ENCODE peak calls at places on chromosome 14, in seven cellular contexts. X is islet precursor cell, U is SW480, D is H9, V is AG09309, W is mucosa of descending colon, F is immature natural killer cell. C is an unnamed sample.

GRCh38 chr14:22460461-22461195 is 128.4 kb downstream of the DAD1 start:
- DNase-seq in X (peak), U (no peak), D (no peak), V (no peak), W (no peak), F (peak), C (no peak)

GRCh38 chr14:25862068-25862467 is 735.8 kb downstream of the NOVA1 start:
- DNase-seq in X (no peak), U (no peak), D (no peak), V (no peak), W (no peak), F (no peak), C (no peak)

GRCh38 chr14:33646692-33647260 is 304.1 kb downstream of the EGLN3 start:
- DNase-seq in X (no peak), U (no peak), D (no peak), V (no peak), W (no peak), F (no peak), C (peak)

GRCh38 chr14:68611611-68612010 is 181.3 kb downstream of the ZFP36L1 start:
- DNase-seq in X (no peak), U (no peak), D (no peak), V (no peak), W (no peak), F (no peak), C (no peak)

GRCh38 chr14:56248442-56248841 is 130.2 kb downstream of the PELI2 start:
- DNase-seq in X (no peak), U (no peak), D (no peak), V (no peak), W (no peak), F (no peak), C (no peak)

GRCh38 chr14:43031598-43031997 is 1424.9 kb downstream of the LRFN5 start:
- DNase-seq in X (no peak), U (no peak), D (no peak), V (no peak), W (no peak), F (no peak), C (no peak)

GRCh38 chr14:70887207-70888150 is 19.8 kb upstream of the PCNX1 start:
- DNase-seq in X (no peak), U (no peak), D (no peak), V (peak), W (no peak), F (no peak), C (peak)

GRCh38 chr14:90060965-90061848 is 587 bp upstream of the KCNK13 start:
- DNase-seq in X (peak), U (peak), D (peak), V (no peak), W (no peak), F (no peak), C (no peak)

GRCh38 chr14:50798048-50798421 is 32.9 kb downstream of the NIN start:
- DNase-seq in X (no peak), U (no peak), D (no peak), V (no peak), W (no peak), F (no peak), C (no peak)

GRCh38 chr14:77882631-77883030 is 82.7 kb downstream of the ADCK1 start:
- DNase-seq in X (peak), U (no peak), D (no peak), V (no peak), W (no peak), F (no peak), C (no peak)

GRCh38 chr14:104148433-104149277 is 10.3 kb downstream of the KIF26A start:
- DNase-seq in X (no peak), U (no peak), D (no peak), V (no peak), W (peak), F (no peak), C (no peak)

GRCh38 chr14:23033801-23034497 is 751 bp downstream of the PSMB5 start:
- DNase-seq in X (no peak), U (no peak), D (no peak), V (no peak), W (no peak), F (no peak), C (no peak)

GRCh38 chr14:97180304-97181200 is 383.4 kb downstream of the VRK1 start:
- DNase-seq in X (peak), U (peak), D (no peak), V (peak), W (no peak), F (no peak), C (no peak)

GRCh38 chr14:91306547-91306946 is 62.0 kb upstream of the GPR68 start:
- DNase-seq in X (no peak), U (no peak), D (no peak), V (no peak), W (no peak), F (no peak), C (no peak)

GRCh38 chr14:66993512-66993911 is 195.7 kb upstream of the GARIN2 start:
- DNase-seq in X (no peak), U (no peak), D (no peak), V (no peak), W (no peak), F (no peak), C (no peak)

GRCh38 chr14:90827919-90828610 is 11.8 kb upstream of the TTC7B start:
- DNase-seq in X (peak), U (peak), D (peak), V (no peak), W (peak), F (peak), C (peak)

GRCh38 chr14:88866305-88866704 is 41.9 kb downstream of the TTC8 start:
- DNase-seq in X (no peak), U (no peak), D (no peak), V (no peak), W (no peak), F (no peak), C (peak)

GRCh38 chr14:33323979-33324378 is 385.3 kb downstream of the NPAS3 start:
- DNase-seq in X (no peak), U (no peak), D (no peak), V (no peak), W (no peak), F (no peak), C (no peak)

GRCh38 chr14:55805250-55805649 is 225.2 kb downstream of the KTN1 start:
- DNase-seq in X (no peak), U (no peak), D (no peak), V (no peak), W (no peak), F (no peak), C (no peak)

GRCh38 chr14:45610303-45610702 is 357.3 kb upstream of the MIS18BP1 start:
- DNase-seq in X (no peak), U (peak), D (no peak), V (no peak), W (no peak), F (no peak), C (no peak)

GRCh38 chr14:97456958-97457357 is 659.8 kb downstream of the VRK1 start:
- DNase-seq in X (peak), U (no peak), D (no peak), V (no peak), W (no peak), F (peak), C (no peak)

GRCh38 chr14:64725360-64725815 is 21.2 kb downstream of the PLEKHG3 start:
- DNase-seq in X (peak), U (no peak), D (no peak), V (no peak), W (no peak), F (no peak), C (no peak)

GRCh38 chr14:55130194-55130550 is 1.1 kb downstream of the LGALS3 start:
- DNase-seq in X (no peak), U (peak), D (peak), V (no peak), W (no peak), F (no peak), C (no peak)

GRCh38 chr14:90368946-90369721 is 27.7 kb upstream of the CALM1 start:
- DNase-seq in X (peak), U (peak), D (no peak), V (no peak), W (no peak), F (peak), C (no peak)

GRCh38 chr14:54806616-54807015 is 96.0 kb downstream of the GCH1 start:
- DNase-seq in X (no peak), U (no peak), D (no peak), V (no peak), W (no peak), F (no peak), C (no peak)

GRCh38 chr14:86541969-86542368 is 1012.0 kb downstream of the FLRT2 start:
- DNase-seq in X (peak), U (no peak), D (no peak), V (no peak), W (no peak), F (no peak), C (peak)

GRCh38 chr14:96268426-96269358 is 12.7 kb downstream of the BDKRB1 start:
- DNase-seq in X (peak), U (peak), D (peak), V (peak), W (peak), F (no peak), C (peak)

C was measured in AG09319.